ENCODE peak calls at places on chromosomes 16 and 17, in ten cellular contexts. One of them, this sample, is unnamed.

GRCh38 chr16:2147981-2148671 is at the start of gene RAB26:
- DNase-seq in D341Med: peak
- DNase-seq in NT2/D1: no peak
- DNase-seq in NAMALWA: peak
- DNase-seq in HFF-Myc: no peak
- DNase-seq in H7: peak
- DNase-seq in HEK293T: peak
- DNase-seq in suprapubic skin: peak
- DNase-seq in activated effector memory CD4-positive, alpha-beta T cell treated with anti-CD3 and anti-CD28 coated beads, Interleukin-2, amount 50 U/mL, for 16 hours: peak
- DNase-seq in NCI-H2107: peak
- DNase-seq in this sample: peak

GRCh38 chr16:2150418-2151187 is 2.2 kb downstream of the RAB26 start:
- DNase-seq in D341Med: peak
- DNase-seq in NT2/D1: peak
- DNase-seq in NAMALWA: peak
- DNase-seq in HFF-Myc: no peak
- DNase-seq in H7: peak
- DNase-seq in HEK293T: no peak
- DNase-seq in suprapubic skin: peak
- DNase-seq in activated effector memory CD4-positive, alpha-beta T cell treated with anti-CD3 and anti-CD28 coated beads, Interleukin-2, amount 50 U/mL, for 16 hours: no peak
- DNase-seq in NCI-H2107: no peak
- DNase-seq in this sample: no peak

GRCh38 chr16:20638711-20639335 is 58.7 kb downstream of the ACSM1 start:
- DNase-seq in D341Med: no peak
- DNase-seq in NT2/D1: no peak
- DNase-seq in NAMALWA: no peak
- DNase-seq in HFF-Myc: no peak
- DNase-seq in H7: no peak
- DNase-seq in HEK293T: no peak
- DNase-seq in suprapubic skin: no peak
- DNase-seq in activated effector memory CD4-positive, alpha-beta T cell treated with anti-CD3 and anti-CD28 coated beads, Interleukin-2, amount 50 U/mL, for 16 hours: no peak
- DNase-seq in NCI-H2107: no peak
- DNase-seq in this sample: no peak

GRCh38 chr17:82297804-82298537 is 19.4 kb downstream of the CD7 start:
- DNase-seq in D341Med: peak
- DNase-seq in NT2/D1: no peak
- DNase-seq in NAMALWA: peak
- DNase-seq in HFF-Myc: peak
- DNase-seq in H7: peak
- DNase-seq in HEK293T: no peak
- DNase-seq in suprapubic skin: peak
- DNase-seq in activated effector memory CD4-positive, alpha-beta T cell treated with anti-CD3 and anti-CD28 coated beads, Interleukin-2, amount 50 U/mL, for 16 hours: peak
- DNase-seq in NCI-H2107: no peak
- DNase-seq in this sample: peak

GRCh38 chr17:15236281-15237105 is 28.6 kb downstream of the PMP22 start:
- DNase-seq in D341Med: no peak
- DNase-seq in NT2/D1: no peak
- DNase-seq in NAMALWA: no peak
- DNase-seq in HFF-Myc: no peak
- DNase-seq in H7: no peak
- DNase-seq in HEK293T: no peak
- DNase-seq in suprapubic skin: no peak
- DNase-seq in activated effector memory CD4-positive, alpha-beta T cell treated with anti-CD3 and anti-CD28 coated beads, Interleukin-2, amount 50 U/mL, for 16 hours: no peak
- DNase-seq in NCI-H2107: no peak
- DNase-seq in this sample: no peak

GRCh38 chr17:3826191-3826590 is 19.9 kb downstream of the NCBP3 start:
- DNase-seq in D341Med: no peak
- DNase-seq in NT2/D1: no peak
- DNase-seq in NAMALWA: no peak
- DNase-seq in HFF-Myc: no peak
- DNase-seq in H7: no peak
- DNase-seq in HEK293T: no peak
- DNase-seq in suprapubic skin: no peak
- DNase-seq in activated effector memory CD4-positive, alpha-beta T cell treated with anti-CD3 and anti-CD28 coated beads, Interleukin-2, amount 50 U/mL, for 16 hours: no peak
- DNase-seq in NCI-H2107: no peak
- DNase-seq in this sample: no peak

GRCh38 chr16:7246578-7246977 is 86.1 kb upstream of the RBFOX1 start:
- DNase-seq in D341Med: no peak
- DNase-seq in NT2/D1: peak
- DNase-seq in NAMALWA: no peak
- DNase-seq in HFF-Myc: no peak
- DNase-seq in H7: no peak
- DNase-seq in HEK293T: no peak
- DNase-seq in suprapubic skin: no peak
- DNase-seq in activated effector memory CD4-positive, alpha-beta T cell treated with anti-CD3 and anti-CD28 coated beads, Interleukin-2, amount 50 U/mL, for 16 hours: no peak
- DNase-seq in NCI-H2107: no peak
- DNase-seq in this sample: no peak

GRCh38 chr16:27083861-27084261 is 17.1 kb downstream of the C16orf82 start:
- DNase-seq in D341Med: no peak
- DNase-seq in NT2/D1: peak
- DNase-seq in NAMALWA: peak
- DNase-seq in HFF-Myc: no peak
- DNase-seq in H7: peak
- DNase-seq in HEK293T: peak
- DNase-seq in suprapubic skin: peak
- DNase-seq in activated effector memory CD4-positive, alpha-beta T cell treated with anti-CD3 and anti-CD28 coated beads, Interleukin-2, amount 50 U/mL, for 16 hours: peak
- DNase-seq in NCI-H2107: no peak
- DNase-seq in this sample: no peak

GRCh38 chr16:70331588-70332358 is 14.9 kb upstream of the DDX19A start:
- DNase-seq in D341Med: peak
- DNase-seq in NT2/D1: no peak
- DNase-seq in NAMALWA: peak
- DNase-seq in HFF-Myc: no peak
- DNase-seq in H7: peak
- DNase-seq in HEK293T: no peak
- DNase-seq in suprapubic skin: no peak
- DNase-seq in activated effector memory CD4-positive, alpha-beta T cell treated with anti-CD3 and anti-CD28 coated beads, Interleukin-2, amount 50 U/mL, for 16 hours: peak
- DNase-seq in NCI-H2107: no peak
- DNase-seq in this sample: no peak

GRCh38 chr16:81636298-81636960 is 142.7 kb upstream of the PLCG2 start:
- DNase-seq in D341Med: no peak
- DNase-seq in NT2/D1: no peak
- DNase-seq in NAMALWA: no peak
- DNase-seq in HFF-Myc: no peak
- DNase-seq in H7: no peak
- DNase-seq in HEK293T: no peak
- DNase-seq in suprapubic skin: no peak
- DNase-seq in activated effector memory CD4-positive, alpha-beta T cell treated with anti-CD3 and anti-CD28 coated beads, Interleukin-2, amount 50 U/mL, for 16 hours: no peak
- DNase-seq in NCI-H2107: no peak
- DNase-seq in this sample: no peak

GRCh38 chr17:68248886-68249872 is 1.3 kb downstream of the AMZ2 start:
- DNase-seq in D341Med: no peak
- DNase-seq in NT2/D1: no peak
- DNase-seq in NAMALWA: peak
- DNase-seq in HFF-Myc: no peak
- DNase-seq in H7: no peak
- DNase-seq in HEK293T: no peak
- DNase-seq in suprapubic skin: no peak
- DNase-seq in activated effector memory CD4-positive, alpha-beta T cell treated with anti-CD3 and anti-CD28 coated beads, Interleukin-2, amount 50 U/mL, for 16 hours: peak
- DNase-seq in NCI-H2107: no peak
- DNase-seq in this sample: no peak

GRCh38 chr17:77211681-77212080 is 70.9 kb downstream of the SEC14L1 start:
- DNase-seq in D341Med: no peak
- DNase-seq in NT2/D1: no peak
- DNase-seq in NAMALWA: no peak
- DNase-seq in HFF-Myc: no peak
- DNase-seq in H7: no peak
- DNase-seq in HEK293T: no peak
- DNase-seq in suprapubic skin: peak
- DNase-seq in activated effector memory CD4-positive, alpha-beta T cell treated with anti-CD3 and anti-CD28 coated beads, Interleukin-2, amount 50 U/mL, for 16 hours: peak
- DNase-seq in NCI-H2107: no peak
- DNase-seq in this sample: no peak

GRCh38 chr17:74466111-74466784 is at the start of gene CD300A:
- DNase-seq in D341Med: no peak
- DNase-seq in NT2/D1: no peak
- DNase-seq in NAMALWA: no peak
- DNase-seq in HFF-Myc: no peak
- DNase-seq in H7: peak
- DNase-seq in HEK293T: no peak
- DNase-seq in suprapubic skin: no peak
- DNase-seq in activated effector memory CD4-positive, alpha-beta T cell treated with anti-CD3 and anti-CD28 coated beads, Interleukin-2, amount 50 U/mL, for 16 hours: no peak
- DNase-seq in NCI-H2107: no peak
- DNase-seq in this sample: no peak

GRCh38 chr17:9037741-9038140 is 16.4 kb downstream of the NTN1 start:
- DNase-seq in D341Med: no peak
- DNase-seq in NT2/D1: no peak
- DNase-seq in NAMALWA: no peak
- DNase-seq in HFF-Myc: no peak
- DNase-seq in H7: no peak
- DNase-seq in HEK293T: no peak
- DNase-seq in suprapubic skin: no peak
- DNase-seq in activated effector memory CD4-positive, alpha-beta T cell treated with anti-CD3 and anti-CD28 coated beads, Interleukin-2, amount 50 U/mL, for 16 hours: no peak
- DNase-seq in NCI-H2107: no peak
- DNase-seq in this sample: no peak

GRCh38 chr17:65371702-65372101 is 189.7 kb downstream of the AXIN2 start:
- DNase-seq in D341Med: no peak
- DNase-seq in NT2/D1: no peak
- DNase-seq in NAMALWA: no peak
- DNase-seq in HFF-Myc: no peak
- DNase-seq in H7: no peak
- DNase-seq in HEK293T: no peak
- DNase-seq in suprapubic skin: no peak
- DNase-seq in activated effector memory CD4-positive, alpha-beta T cell treated with anti-CD3 and anti-CD28 coated beads, Interleukin-2, amount 50 U/mL, for 16 hours: no peak
- DNase-seq in NCI-H2107: no peak
- DNase-seq in this sample: no peak

GRCh38 chr16:27242868-27243590 is 25.5 kb downstream of the NSMCE1 start:
- DNase-seq in D341Med: no peak
- DNase-seq in NT2/D1: no peak
- DNase-seq in NAMALWA: no peak
- DNase-seq in HFF-Myc: no peak
- DNase-seq in H7: peak
- DNase-seq in HEK293T: no peak
- DNase-seq in suprapubic skin: no peak
- DNase-seq in activated effector memory CD4-positive, alpha-beta T cell treated with anti-CD3 and anti-CD28 coated beads, Interleukin-2, amount 50 U/mL, for 16 hours: peak
- DNase-seq in NCI-H2107: no peak
- DNase-seq in this sample: no peak

GRCh38 chr17:3838206-3838605 is 7.8 kb downstream of the NCBP3 start:
- DNase-seq in D341Med: no peak
- DNase-seq in NT2/D1: no peak
- DNase-seq in NAMALWA: no peak
- DNase-seq in HFF-Myc: no peak
- DNase-seq in H7: no peak
- DNase-seq in HEK293T: no peak
- DNase-seq in suprapubic skin: no peak
- DNase-seq in activated effector memory CD4-positive, alpha-beta T cell treated with anti-CD3 and anti-CD28 coated beads, Interleukin-2, amount 50 U/mL, for 16 hours: no peak
- DNase-seq in NCI-H2107: no peak
- DNase-seq in this sample: no peak

GRCh38 chr17:15444805-15445204 is 22.6 kb downstream of the CDRT4 start:
- DNase-seq in D341Med: no peak
- DNase-seq in NT2/D1: peak
- DNase-seq in NAMALWA: no peak
- DNase-seq in HFF-Myc: no peak
- DNase-seq in H7: no peak
- DNase-seq in HEK293T: peak
- DNase-seq in suprapubic skin: no peak
- DNase-seq in activated effector memory CD4-positive, alpha-beta T cell treated with anti-CD3 and anti-CD28 coated beads, Interleukin-2, amount 50 U/mL, for 16 hours: no peak
- DNase-seq in NCI-H2107: no peak
- DNase-seq in this sample: no peak

GRCh38 chr17:12554251-12554650 is 111.4 kb upstream of the MYOCD start:
- DNase-seq in D341Med: no peak
- DNase-seq in NT2/D1: no peak
- DNase-seq in NAMALWA: no peak
- DNase-seq in HFF-Myc: no peak
- DNase-seq in H7: no peak
- DNase-seq in HEK293T: no peak
- DNase-seq in suprapubic skin: no peak
- DNase-seq in activated effector memory CD4-positive, alpha-beta T cell treated with anti-CD3 and anti-CD28 coated beads, Interleukin-2, amount 50 U/mL, for 16 hours: no peak
- DNase-seq in NCI-H2107: no peak
- DNase-seq in this sample: no peak

GRCh38 chr16:11078812-11079459 is 134.6 kb downstream of the CLEC16A start:
- DNase-seq in D341Med: no peak
- DNase-seq in NT2/D1: no peak
- DNase-seq in NAMALWA: no peak
- DNase-seq in HFF-Myc: peak
- DNase-seq in H7: no peak
- DNase-seq in HEK293T: no peak
- DNase-seq in suprapubic skin: no peak
- DNase-seq in activated effector memory CD4-positive, alpha-beta T cell treated with anti-CD3 and anti-CD28 coated beads, Interleukin-2, amount 50 U/mL, for 16 hours: no peak
- DNase-seq in NCI-H2107: no peak
- DNase-seq in this sample: no peak

GRCh38 chr17:74833501-74834361 is 26.0 kb downstream of the GRIN2C start:
- DNase-seq in D341Med: no peak
- DNase-seq in NT2/D1: no peak
- DNase-seq in NAMALWA: peak
- DNase-seq in HFF-Myc: no peak
- DNase-seq in H7: no peak
- DNase-seq in HEK293T: no peak
- DNase-seq in suprapubic skin: no peak
- DNase-seq in activated effector memory CD4-positive, alpha-beta T cell treated with anti-CD3 and anti-CD28 coated beads, Interleukin-2, amount 50 U/mL, for 16 hours: no peak
- DNase-seq in NCI-H2107: no peak
- DNase-seq in this sample: no peak

GRCh38 chr17:63543822-63544420 is 6.4 kb upstream of the DCAF7 start:
- DNase-seq in D341Med: peak
- DNase-seq in NT2/D1: no peak
- DNase-seq in NAMALWA: no peak
- DNase-seq in HFF-Myc: no peak
- DNase-seq in H7: peak
- DNase-seq in HEK293T: no peak
- DNase-seq in suprapubic skin: no peak
- DNase-seq in activated effector memory CD4-positive, alpha-beta T cell treated with anti-CD3 and anti-CD28 coated beads, Interleukin-2, amount 50 U/mL, for 16 hours: peak
- DNase-seq in NCI-H2107: no peak
- DNase-seq in this sample: no peak

GRCh38 chr17:5775098-5775497 is 190.8 kb upstream of the NLRP1 start:
- DNase-seq in D341Med: no peak
- DNase-seq in NT2/D1: no peak
- DNase-seq in NAMALWA: no peak
- DNase-seq in HFF-Myc: no peak
- DNase-seq in H7: no peak
- DNase-seq in HEK293T: no peak
- DNase-seq in suprapubic skin: no peak
- DNase-seq in activated effector memory CD4-positive, alpha-beta T cell treated with anti-CD3 and anti-CD28 coated beads, Interleukin-2, amount 50 U/mL, for 16 hours: no peak
- DNase-seq in NCI-H2107: no peak
- DNase-seq in this sample: no peak